ENCODE peak calls at places on chromosome 2, in four cellular contexts. I is GM23248, W is NCI-H1930, O is LoVo. Q is an unnamed sample.

GRCh38 chr2:174051741-174052638 is 86.8 kb upstream of the SP3 start:
- DNase-seq in I (peak), W (no peak), O (peak), Q (no peak)

GRCh38 chr2:230668184-230668938 is 44.3 kb upstream of the CAB39 start:
- DNase-seq in I (no peak), W (no peak), O (no peak), Q (no peak)

GRCh38 chr2:55877101-55877500 is 46.5 kb downstream of the EFEMP1 start:
- DNase-seq in I (peak), W (no peak), O (no peak), Q (no peak)

GRCh38 chr2:20551231-20551944 is 99.5 kb downstream of the HS1BP3 start:
- DNase-seq in I (peak), W (no peak), O (no peak), Q (no peak)

GRCh38 chr2:72144412-72144745 is 3.3 kb downstream of the CYP26B1 start:
- DNase-seq in I (no peak), W (no peak), O (no peak), Q (no peak)

GRCh38 chr2:150146879-150147278 is 340.6 kb downstream of the RND3 start:
- DNase-seq in I (no peak), W (no peak), O (no peak), Q (no peak)

GRCh38 chr2:85318222-85319182 is 9.3 kb downstream of the TGOLN2 start:
- DNase-seq in I (peak), W (no peak), O (no peak), Q (no peak)

GRCh38 chr2:54524236-54524991 is 68.3 kb downstream of the SPTBN1 start:
- DNase-seq in I (peak), W (no peak), O (peak), Q (no peak)

GRCh38 chr2:165675551-165675968 is 118.5 kb downstream of the GALNT3 start:
- DNase-seq in I (no peak), W (no peak), O (no peak), Q (no peak)

GRCh38 chr2:102251042-102251848 is 60.1 kb upstream of the IL1RL1 start:
- DNase-seq in I (peak), W (no peak), O (no peak), Q (no peak)

GRCh38 chr2:25039126-25039525 is 2.8 kb upstream of the EFR3B start:
- DNase-seq in I (no peak), W (no peak), O (no peak), Q (no peak)

GRCh38 chr2:246489-247145 is 17.2 kb downstream of the SH3YL1 start:
- DNase-seq in I (peak), W (no peak), O (peak), Q (peak)

GRCh38 chr2:113173563-113174368 is at the start of gene PSD4:
- DNase-seq in I (no peak), W (no peak), O (no peak), Q (no peak)

GRCh38 chr2:64393611-64394010 is 60.4 kb upstream of the LGALSL start:
- DNase-seq in I (no peak), W (no peak), O (no peak), Q (no peak)

GRCh38 chr2:85132392-85132791 is 800 bp upstream of the TCF7L1 start:
- DNase-seq in I (peak), W (no peak), O (no peak), Q (no peak)

GRCh38 chr2:27241761-27242613 is 20.9 kb downstream of the SLC30A3 start:
- DNase-seq in I (no peak), W (no peak), O (no peak), Q (no peak)

GRCh38 chr2:127208313-127208712 is 11.8 kb downstream of the CYP27C1 start:
- DNase-seq in I (peak), W (no peak), O (no peak), Q (peak)

GRCh38 chr2:122960727-122961641 is 1064.1 kb upstream of the CNTNAP5 start:
- DNase-seq in I (peak), W (peak), O (peak), Q (peak)

GRCh38 chr2:239824866-239825704 is 200.1 kb downstream of the NDUFA10 start:
- DNase-seq in I (no peak), W (no peak), O (no peak), Q (no peak)

GRCh38 chr2:161170917-161171594 is 10.8 kb downstream of the TANK start:
- DNase-seq in I (peak), W (no peak), O (no peak), Q (no peak)

GRCh38 chr2:188305271-188305670 is 13.6 kb downstream of the GULP1 start:
- DNase-seq in I (no peak), W (no peak), O (no peak), Q (no peak)

GRCh38 chr2:131584940-131585339 is 57.3 kb downstream of the CCDC74A start:
- DNase-seq in I (no peak), W (no peak), O (no peak), Q (no peak)

GRCh38 chr2:64133828-64134227 is 10.4 kb downstream of the PELI1 start:
- DNase-seq in I (peak), W (no peak), O (peak), Q (no peak)

GRCh38 chr2:237092920-237093781 is 7.5 kb downstream of the COPS8 start:
- DNase-seq in I (peak), W (no peak), O (no peak), Q (no peak)

GRCh38 chr2:215002500-215002899 is 135.9 kb downstream of the ABCA12 start:
- DNase-seq in I (peak), W (peak), O (peak), Q (no peak)

GRCh38 chr2:10326707-10327594 is 24.2 kb downstream of the HPCAL1 start:
- DNase-seq in I (no peak), W (no peak), O (no peak), Q (peak)